ENCODE peak calls at places on chromosome 6, in six cellular contexts. One of them, this sample, is unnamed.

GRCh38 chr6:91812596-91813274 is 1225.9 kb upstream of the MAP3K7 start:
- DNase-seq in GM12891: no peak
- DNase-seq in H1: no peak
- DNase-seq in GM12878: no peak
- DNase-seq in HepG2: no peak
- DNase-seq in K562: no peak
- DNase-seq in this sample: no peak

GRCh38 chr6:156582509-156582992 is 194.6 kb upstream of the ARID1B start:
- DNase-seq in GM12891: no peak
- DNase-seq in H1: no peak
- DNase-seq in GM12878: no peak
- DNase-seq in HepG2: no peak
- DNase-seq in K562: no peak
- DNase-seq in this sample: no peak

GRCh38 chr6:136822051-136822378 is 377 bp upstream of the PEX7 start:
- DNase-seq in GM12891: no peak
- DNase-seq in H1: peak
- DNase-seq in GM12878: no peak
- DNase-seq in HepG2: no peak
- DNase-seq in K562: no peak
- DNase-seq in this sample: no peak

GRCh38 chr6:144033816-144034540 is 25.9 kb upstream of the PLAGL1 start:
- DNase-seq in GM12891: no peak
- DNase-seq in H1: no peak
- DNase-seq in GM12878: no peak
- DNase-seq in HepG2: no peak
- DNase-seq in K562: no peak
- DNase-seq in this sample: no peak

GRCh38 chr6:158789115-158789917 is 29.9 kb downstream of the EZR start:
- DNase-seq in GM12891: no peak
- DNase-seq in H1: no peak
- DNase-seq in GM12878: no peak
- DNase-seq in HepG2: no peak
- DNase-seq in K562: no peak
- DNase-seq in this sample: no peak

GRCh38 chr6:81894286-81894685 is 141.8 kb upstream of the TENT5A start:
- DNase-seq in GM12891: no peak
- DNase-seq in H1: no peak
- DNase-seq in GM12878: no peak
- DNase-seq in HepG2: no peak
- DNase-seq in K562: no peak
- DNase-seq in this sample: no peak

GRCh38 chr6:163147988-163148387 is 266.5 kb upstream of the QKI start:
- DNase-seq in GM12891: no peak
- DNase-seq in H1: no peak
- DNase-seq in GM12878: no peak
- DNase-seq in HepG2: no peak
- DNase-seq in K562: no peak
- DNase-seq in this sample: no peak

GRCh38 chr6:16284472-16284871 is 46.1 kb downstream of the GMPR start:
- DNase-seq in GM12891: no peak
- DNase-seq in H1: no peak
- DNase-seq in GM12878: no peak
- DNase-seq in HepG2: no peak
- DNase-seq in K562: no peak
- DNase-seq in this sample: no peak

GRCh38 chr6:160782228-160782627 is 80.2 kb downstream of the PLG start:
- DNase-seq in GM12891: no peak
- DNase-seq in H1: no peak
- DNase-seq in GM12878: no peak
- DNase-seq in HepG2: no peak
- DNase-seq in K562: peak
- DNase-seq in this sample: no peak

GRCh38 chr6:167683028-167683862 is 143.5 kb upstream of the AFDN start:
- DNase-seq in GM12891: no peak
- DNase-seq in H1: no peak
- DNase-seq in GM12878: no peak
- DNase-seq in HepG2: peak
- DNase-seq in K562: no peak
- DNase-seq in this sample: no peak

GRCh38 chr6:3222506-3223038 is 4.9 kb downstream of the TUBB2B start:
- DNase-seq in GM12891: no peak
- DNase-seq in H1: no peak
- DNase-seq in GM12878: no peak
- DNase-seq in HepG2: no peak
- DNase-seq in K562: no peak
- DNase-seq in this sample: no peak

GRCh38 chr6:22613695-22614094 is 44.3 kb downstream of the HDGFL1 start:
- DNase-seq in GM12891: no peak
- DNase-seq in H1: no peak
- DNase-seq in GM12878: no peak
- DNase-seq in HepG2: no peak
- DNase-seq in K562: no peak
- DNase-seq in this sample: no peak

GRCh38 chr6:25369450-25370086 is 90.4 kb downstream of the CARMIL1 start:
- DNase-seq in GM12891: no peak
- DNase-seq in H1: no peak
- DNase-seq in GM12878: no peak
- DNase-seq in HepG2: peak
- DNase-seq in K562: no peak
- DNase-seq in this sample: no peak

GRCh38 chr6:52664991-52665686 is 5.8 kb upstream of the TMEM14A start:
- DNase-seq in GM12891: no peak
- DNase-seq in H1: no peak
- DNase-seq in GM12878: no peak
- DNase-seq in HepG2: no peak
- DNase-seq in K562: no peak
- DNase-seq in this sample: no peak

GRCh38 chr6:105326216-105326615 is 76.7 kb downstream of the PREP start:
- DNase-seq in GM12891: no peak
- DNase-seq in H1: no peak
- DNase-seq in GM12878: no peak
- DNase-seq in HepG2: peak
- DNase-seq in K562: no peak
- DNase-seq in this sample: no peak

GRCh38 chr6:34213772-34214171 is 22.9 kb upstream of the HMGA1 start:
- DNase-seq in GM12891: no peak
- DNase-seq in H1: no peak
- DNase-seq in GM12878: no peak
- DNase-seq in HepG2: no peak
- DNase-seq in K562: no peak
- DNase-seq in this sample: no peak

GRCh38 chr6:80522556-80522955 is 416.1 kb downstream of the BCKDHB start:
- DNase-seq in GM12891: no peak
- DNase-seq in H1: no peak
- DNase-seq in GM12878: no peak
- DNase-seq in HepG2: no peak
- DNase-seq in K562: no peak
- DNase-seq in this sample: no peak

GRCh38 chr6:169501777-169502313 is 200.0 kb downstream of the WDR27 start:
- DNase-seq in GM12891: no peak
- DNase-seq in H1: no peak
- DNase-seq in GM12878: no peak
- DNase-seq in HepG2: no peak
- DNase-seq in K562: no peak
- DNase-seq in this sample: no peak

GRCh38 chr6:34484899-34485298 is 19.0 kb downstream of the PACSIN1 start:
- DNase-seq in GM12891: peak
- DNase-seq in H1: no peak
- DNase-seq in GM12878: peak
- DNase-seq in HepG2: no peak
- DNase-seq in K562: peak
- DNase-seq in this sample: no peak

GRCh38 chr6:53752856-53753255 is 41.9 kb upstream of the LRRC1 start:
- DNase-seq in GM12891: no peak
- DNase-seq in H1: no peak
- DNase-seq in GM12878: no peak
- DNase-seq in HepG2: no peak
- DNase-seq in K562: no peak
- DNase-seq in this sample: no peak

GRCh38 chr6:162907876-162908481 is 180.2 kb downstream of the PACRG start:
- DNase-seq in GM12891: no peak
- DNase-seq in H1: no peak
- DNase-seq in GM12878: no peak
- DNase-seq in HepG2: peak
- DNase-seq in K562: no peak
- DNase-seq in this sample: no peak

GRCh38 chr6:44452725-44453124 is 65.2 kb downstream of the CDC5L start:
- DNase-seq in GM12891: no peak
- DNase-seq in H1: no peak
- DNase-seq in GM12878: no peak
- DNase-seq in HepG2: peak
- DNase-seq in K562: no peak
- DNase-seq in this sample: no peak

GRCh38 chr6:138476116-138476515 is 23.2 kb downstream of the NHSL1 start:
- DNase-seq in GM12891: no peak
- DNase-seq in H1: no peak
- DNase-seq in GM12878: no peak
- DNase-seq in HepG2: no peak
- DNase-seq in K562: no peak
- DNase-seq in this sample: no peak

GRCh38 chr6:38909020-38909730 is 139.4 kb upstream of the GLP1R start:
- DNase-seq in GM12891: no peak
- DNase-seq in H1: no peak
- DNase-seq in GM12878: no peak
- DNase-seq in HepG2: peak
- DNase-seq in K562: no peak
- DNase-seq in this sample: no peak

GRCh38 chr6:108874470-108875160 is 26.4 kb downstream of the ARMC2 start:
- DNase-seq in GM12891: peak
- DNase-seq in H1: no peak
- DNase-seq in GM12878: peak
- DNase-seq in HepG2: no peak
- DNase-seq in K562: no peak
- DNase-seq in this sample: peak

GRCh38 chr6:30169658-30170614 is 6.6 kb downstream of the TRIM15 start:
- DNase-seq in GM12891: no peak
- DNase-seq in H1: no peak
- DNase-seq in GM12878: peak
- DNase-seq in HepG2: peak
- DNase-seq in K562: peak
- DNase-seq in this sample: no peak

GRCh38 chr6:46734867-46735719 is at the start of gene PLA2G7:
- DNase-seq in GM12891: peak
- DNase-seq in H1: peak
- DNase-seq in GM12878: no peak
- DNase-seq in HepG2: no peak
- DNase-seq in K562: no peak
- DNase-seq in this sample: peak

GRCh38 chr6:3001773-3002293 is 2.1 kb downstream of the NQO2 start:
- DNase-seq in GM12891: no peak
- DNase-seq in H1: no peak
- DNase-seq in GM12878: no peak
- DNase-seq in HepG2: peak
- DNase-seq in K562: peak
- DNase-seq in this sample: no peak

GRCh38 chr6:168574699-168575195 is 133.8 kb downstream of the SMOC2 start:
- DNase-seq in GM12891: no peak
- DNase-seq in H1: peak
- DNase-seq in GM12878: no peak
- DNase-seq in HepG2: no peak
- DNase-seq in K562: no peak
- DNase-seq in this sample: no peak

GRCh38 chr6:12034831-12035230 is 22.7 kb downstream of the HIVEP1 start:
- DNase-seq in GM12891: no peak
- DNase-seq in H1: no peak
- DNase-seq in GM12878: no peak
- DNase-seq in HepG2: no peak
- DNase-seq in K562: no peak
- DNase-seq in this sample: no peak

GRCh38 chr6:163730496-163731210 is 316.1 kb downstream of the QKI start:
- DNase-seq in GM12891: no peak
- DNase-seq in H1: no peak
- DNase-seq in GM12878: no peak
- DNase-seq in HepG2: no peak
- DNase-seq in K562: no peak
- DNase-seq in this sample: no peak

GRCh38 chr6:11491998-11492397 is 45.6 kb upstream of the TMEM170B start:
- DNase-seq in GM12891: no peak
- DNase-seq in H1: no peak
- DNase-seq in GM12878: no peak
- DNase-seq in HepG2: no peak
- DNase-seq in K562: no peak
- DNase-seq in this sample: no peak

GRCh38 chr6:113172531-113172966 is 684.6 kb upstream of the MARCKS start:
- DNase-seq in GM12891: no peak
- DNase-seq in H1: no peak
- DNase-seq in GM12878: no peak
- DNase-seq in HepG2: no peak
- DNase-seq in K562: no peak
- DNase-seq in this sample: no peak

GRCh38 chr6:7545509-7546369 is 4.3 kb downstream of the DSP start:
- DNase-seq in GM12891: no peak
- DNase-seq in H1: no peak
- DNase-seq in GM12878: no peak
- DNase-seq in HepG2: no peak
- DNase-seq in K562: no peak
- DNase-seq in this sample: no peak
- TF ChIP-seq POLR2A in GM12891: no peak
- TF ChIP-seq POLR2A in H1: no peak
- TF ChIP-seq POLR2A in GM12878: no peak
- TF ChIP-seq POLR2A in HepG2: no peak
- TF ChIP-seq POLR2A in K562: no peak
- TF ChIP-seq POLR2A in this sample: no peak

GRCh38 chr6:14932485-14933178 is 313.2 kb upstream of the JARID2 start:
- DNase-seq in GM12891: no peak
- DNase-seq in H1: no peak
- DNase-seq in GM12878: no peak
- DNase-seq in HepG2: no peak
- DNase-seq in K562: peak
- DNase-seq in this sample: no peak
- TF ChIP-seq TAF1 in GM12891: no peak
- TF ChIP-seq TAF1 in H1: no peak
- TF ChIP-seq TAF1 in GM12878: no peak
- TF ChIP-seq TAF1 in HepG2: no peak
- TF ChIP-seq TAF1 in K562: no peak
- TF ChIP-seq TAF1 in this sample: no peak

DNA sequence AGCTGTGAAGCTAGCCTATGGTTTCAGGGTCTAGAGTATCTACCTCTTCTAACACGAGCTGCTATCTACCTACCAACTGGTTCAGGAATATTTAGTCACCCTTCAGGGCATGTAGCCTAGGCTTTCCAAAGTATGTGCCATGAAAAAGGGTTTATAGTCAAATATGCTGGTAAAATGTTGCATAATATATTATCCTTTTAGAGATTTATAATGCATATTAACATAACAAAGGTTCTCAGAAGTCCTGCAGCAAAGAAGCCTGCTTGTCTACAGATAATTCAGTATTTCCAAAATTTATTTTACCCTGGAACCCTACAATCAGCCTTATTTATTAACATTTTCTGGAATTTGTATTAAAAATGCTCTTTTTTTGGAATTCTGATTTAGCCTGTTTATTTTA is 56.0 kb downstream of the PRDM13 start:
- DNase-seq in GM12891: no peak
- DNase-seq in H1: no peak
- DNase-seq in GM12878: no peak
- DNase-seq in HepG2: no peak
- DNase-seq in K562: no peak
- DNase-seq in this sample: no peak
- TF ChIP-seq POLR2A in GM12891: no peak
- TF ChIP-seq POLR2A in H1: no peak
- TF ChIP-seq POLR2A in GM12878: no peak
- TF ChIP-seq POLR2A in HepG2: no peak
- TF ChIP-seq POLR2A in K562: no peak
- TF ChIP-seq POLR2A in this sample: no peak

GRCh38 chr6:84764332-84765049 is at the start of gene TBX18:
- DNase-seq in GM12891: no peak
- DNase-seq in H1: peak
- DNase-seq in GM12878: no peak
- DNase-seq in HepG2: peak
- DNase-seq in K562: peak
- DNase-seq in this sample: no peak
- TF ChIP-seq TAF1 in GM12891: no peak
- TF ChIP-seq TAF1 in H1: peak
- TF ChIP-seq TAF1 in GM12878: no peak
- TF ChIP-seq TAF1 in HepG2: no peak
- TF ChIP-seq TAF1 in K562: peak
- TF ChIP-seq TAF1 in this sample: no peak

This sample was measured in GM12892.